ENCODE peak calls at places on chromosomes 3 and 15, in six cellular contexts. D is fibroblast of pulmonary artery, C is lung, U is progenitor cell of endocrine pancreas, W is left lung, Y is HFFc6. A is an unnamed sample.

GRCh38 chr3:8739757-8740508 is 6.3 kb downstream of the CAV3 start:
- DNase-seq in D (peak; percentile 39), C (no peak), U (no peak), W (no peak), Y (peak; percentile 88), A (no peak)

GRCh38 chr15:59199775-59200465 is 6.7 kb upstream of the LDHAL6B start:
- DNase-seq in U (no peak), Y (peak; percentile 84), W (no peak), D (peak; percentile 70), C (no peak), A (no peak)

GRCh38 chr15:97960364-97961066 is at the start of gene ARRDC4:
- DNase-seq in D (peak; percentile 100), W (peak; percentile 99), C (peak; percentile 100), U (peak; percentile 97), Y (peak; percentile 100), A (peak; percentile 45)

GRCh38 chr3:157475921-157476395 is 27.3 kb downstream of the VEPH1 start:
- DNase-seq in D (peak; percentile 65), Y (peak; percentile 67), C (no peak), U (no peak), W (no peak), A (no peak)

GRCh38 chr3:160641675-160642330 is 35.2 kb upstream of the ARL14 start:
- DNase-seq in Y (no peak), D (peak; percentile 82), W (no peak), U (no peak), C (no peak), A (no peak)

GRCh38 chr3:5037828-5038227 is 58.6 kb downstream of the BHLHE40 start:
- DNase-seq in U (no peak), D (no peak), C (no peak), W (no peak), Y (no peak), A (no peak)

GRCh38 chr3:170383567-170383966 is 26.1 kb downstream of the SKIL start:
- DNase-seq in W (no peak), U (no peak), Y (peak; percentile 38), D (peak; percentile 31), C (no peak), A (no peak)

GRCh38 chr3:30933478-30934207 is 39.2 kb upstream of the GADL1 start:
- DNase-seq in Y (no peak), U (no peak), C (no peak), D (no peak), W (no peak), A (no peak)

GRCh38 chr15:43406192-43406591 is 35.3 kb downstream of the TUBGCP4 start:
- DNase-seq in D (no peak), Y (no peak), W (no peak), C (no peak), U (no peak), A (no peak)

GRCh38 chr3:8952130-8952529 is 11.1 kb downstream of the RAD18 start:
- DNase-seq in D (no peak), C (no peak), W (no peak), U (no peak), Y (no peak), A (no peak)

GRCh38 chr15:90054618-90055097 is 47.6 kb downstream of the IDH2 start:
- DNase-seq in Y (no peak), C (no peak), U (no peak), D (no peak), W (no peak), A (no peak)

GRCh38 chr3:148075829-148076716 is 621.6 kb upstream of the AGTR1 start:
- DNase-seq in U (no peak), D (peak; percentile 78), W (no peak), Y (peak; percentile 53), C (no peak), A (no peak)

GRCh38 chr3:135990903-135991302 is 25.4 kb downstream of the PPP2R3A start:
- DNase-seq in W (no peak), D (no peak), C (no peak), U (no peak), Y (no peak), A (no peak)

GRCh38 chr3:10703875-10704274 is 112.2 kb upstream of the SLC6A11 start:
- DNase-seq in W (no peak), Y (peak; percentile 35), D (peak; percentile 16), U (no peak), C (no peak), A (no peak)

GRCh38 chr3:193744048-193744821 is 151.2 kb downstream of the OPA1 start:
- DNase-seq in Y (no peak), D (no peak), U (no peak), C (peak; percentile 42), W (no peak), A (no peak)

GRCh38 chr3:32994045-32994444 is 42.6 kb downstream of the CCR4 start:
- DNase-seq in U (no peak), W (no peak), Y (no peak), D (no peak), C (no peak), A (no peak)

GRCh38 chr3:71104090-71104489 is 479.4 kb downstream of the FOXP1 start:
- DNase-seq in W (no peak), U (no peak), D (peak; percentile 61), Y (peak; percentile 76), C (no peak), A (no peak)

GRCh38 chr3:138594150-138594934 is at the start of gene CEP70:
- DNase-seq in D (peak; percentile 97), U (peak; percentile 93), Y (peak; percentile 89), C (peak; percentile 93), W (peak; percentile 97), A (peak; percentile 36)

GRCh38 chr3:138598534-138598933 is 4.5 kb upstream of the CEP70 start:
- DNase-seq in D (no peak), C (no peak), U (no peak), Y (no peak), W (no peak), A (no peak)

GRCh38 chr3:138591392-138591791 is 2.7 kb downstream of the CEP70 start:
- DNase-seq in D (no peak), W (no peak), U (no peak), C (no peak), Y (no peak), A (no peak)

GRCh38 chr3:138593488-138594149 is 441 bp downstream of the CEP70 start:
- DNase-seq in W (no peak), Y (peak; percentile 3), C (no peak), U (peak; percentile 21), D (no peak), A (no peak)

GRCh38 chr3:138594935-138595259 is 837 bp upstream of the CEP70 start:
- DNase-seq in Y (no peak), C (no peak), W (no peak), D (no peak), U (no peak), A (no peak)
- TF ChIP-seq CTCF in Y (peak; percentile 69), C (no peak), W (no peak), D (no peak), U (peak; percentile 12), A (no peak)

GRCh38 chr15:73464602-73465001 is 21.6 kb downstream of the REC114 start:
- DNase-seq in Y (no peak), D (no peak), W (no peak), C (no peak), U (no peak), A (no peak)
- TF ChIP-seq CTCF in Y (peak; percentile 46), D (peak; percentile 15), W (no peak), C (no peak), U (peak; percentile 35), A (no peak)

DNA sequence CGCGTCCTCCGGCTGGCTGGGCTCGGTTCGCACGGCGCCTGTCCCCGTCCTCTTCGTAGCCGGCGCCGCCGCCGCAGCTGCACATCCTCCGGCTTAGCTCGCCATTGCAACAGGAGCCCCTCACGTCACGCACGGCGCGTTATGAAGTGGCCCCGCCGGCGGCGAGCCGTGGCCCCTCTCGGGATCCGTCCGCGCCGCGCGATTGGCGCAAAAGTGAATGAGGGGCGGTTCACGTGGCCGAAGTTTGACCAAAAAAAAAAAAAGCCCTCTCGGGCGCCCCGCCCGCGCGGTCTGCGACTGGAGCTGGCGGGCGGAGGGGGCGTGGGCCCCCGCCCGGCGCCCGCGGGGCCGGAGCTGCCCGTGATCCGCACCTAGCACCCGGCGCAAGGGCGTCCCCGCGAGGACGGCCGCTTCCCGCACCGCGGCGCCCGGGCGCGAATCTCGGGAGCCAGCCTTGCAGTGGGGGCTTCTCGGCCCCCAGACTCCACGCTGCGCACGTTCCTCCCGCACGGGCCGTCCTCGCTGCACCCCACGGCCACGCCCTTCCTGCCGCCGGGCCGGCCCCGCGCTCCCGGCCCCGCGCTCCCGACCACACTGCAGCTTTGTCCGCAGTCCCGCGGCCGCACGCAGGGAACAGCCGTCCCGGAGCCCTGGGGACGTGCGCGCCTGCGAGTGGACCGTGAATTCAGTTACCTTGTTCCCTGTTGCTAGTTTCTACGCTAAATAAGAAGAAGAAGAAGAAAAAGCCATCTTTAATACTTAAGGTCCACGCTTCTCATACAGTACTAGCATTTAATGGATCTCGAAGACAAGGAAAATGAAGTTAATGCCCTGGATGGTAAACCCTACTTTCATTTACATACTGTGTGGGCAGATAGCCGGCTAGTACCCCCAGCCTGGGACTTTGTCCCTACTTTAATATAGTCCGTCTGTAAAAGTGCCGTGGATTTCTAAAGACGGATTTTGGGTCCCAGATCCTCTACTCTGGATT is at the start of gene CHSY1:
- DNase-seq in D (peak; percentile 96), U (peak; percentile 74), C (peak; percentile 94), W (peak; percentile 96), Y (peak; percentile 89), A (peak; percentile 67)
- TF ChIP-seq CTCF in D (no peak), U (no peak), C (peak; percentile 10), W (no peak), Y (peak; percentile 54), A (peak; percentile 23)

GRCh38 chr3:100073049-100073422 is 41.3 kb downstream of the FILIP1L start:
- DNase-seq in U (no peak), D (no peak), Y (no peak), C (no peak), W (no peak), A (no peak)
- TF ChIP-seq CTCF in U (no peak), D (no peak), Y (no peak), C (no peak), W (no peak), A (no peak)

DNA sequence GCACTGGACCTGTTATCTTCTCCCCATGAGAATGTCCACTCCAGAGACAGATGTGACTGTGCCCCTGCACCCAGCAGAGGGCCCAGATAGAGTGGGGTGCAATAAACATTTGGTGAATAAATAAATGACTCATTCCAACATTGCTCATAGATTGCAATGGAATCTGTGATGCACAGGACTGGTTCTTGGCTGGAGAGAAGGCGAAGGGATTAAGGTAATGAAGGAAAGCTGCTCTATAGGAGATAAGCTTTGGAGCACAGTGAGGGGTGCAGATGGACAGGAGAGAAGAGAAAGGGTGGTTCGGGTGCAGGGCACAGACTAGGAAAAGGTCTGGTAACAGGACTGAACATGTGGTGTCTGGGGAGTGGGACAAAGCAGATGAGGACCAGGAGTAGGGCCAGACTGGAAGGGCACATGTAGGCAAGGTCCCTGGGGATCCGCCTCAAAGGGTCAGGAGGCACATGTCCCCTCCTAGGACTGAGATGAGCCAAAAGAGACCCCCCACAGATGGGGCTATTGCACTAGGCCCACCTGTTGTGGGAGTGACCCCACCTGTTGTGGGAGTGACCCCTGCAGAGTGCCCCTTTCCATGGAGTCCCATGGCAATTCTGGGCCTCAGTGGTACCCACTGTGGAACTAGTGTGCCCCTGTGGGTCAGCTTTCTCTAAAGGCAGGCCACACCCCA is 17.5 kb upstream of the POC1A start:
- DNase-seq in C (no peak), D (peak; percentile 38), U (no peak), Y (peak; percentile 65), W (no peak), A (no peak)
- TF ChIP-seq CTCF in C (no peak), D (peak; percentile 19), U (no peak), Y (peak; percentile 52), W (no peak), A (no peak)

A was measured in D721Med.